ENCODE peak calls at places on chromosomes 11 and 22, in six cellular contexts. G is IMR-90, W is body of pancreas, V is uterus, K is heart left ventricle, C is HCT116. R is an unnamed sample. For H3K27me3, the result is how much of the 10 kb centered on the place peaks cover.

GRCh38 chr11:1882265-1883238 is 9.1 kb downstream of the PRR33 start:
- DNase-seq in G (peak), W (peak), V (peak), K (peak), C (peak), R (peak)

GRCh38 chr11:110367571-110367970 is 62.2 kb upstream of the FDX1 start:
- DNase-seq in G (no peak), W (no peak), V (no peak), K (no peak), C (no peak), R (no peak)

GRCh38 chr11:35006389-35007128 is 90.1 kb downstream of the PDHX start:
- DNase-seq in G (peak), W (no peak), V (no peak), K (no peak), C (no peak), R (no peak)

GRCh38 chr22:19932367-19933206 is 9.0 kb upstream of the COMT start:
- DNase-seq in G (no peak), W (no peak), V (no peak), K (no peak), C (no peak), R (peak)

GRCh38 chr11:75583710-75584658 is 21.9 kb downstream of the SERPINH1 start:
- DNase-seq in G (peak), W (peak), V (peak), K (peak), C (no peak), R (no peak)

GRCh38 chr11:59754494-59754858 is 700 bp upstream of the STX3 start:
- DNase-seq in G (peak), W (peak), V (no peak), K (peak), C (no peak), R (no peak)

GRCh38 chr11:68040121-68040956 is 1.5 kb downstream of the TCIRG1 start:
- DNase-seq in G (peak), W (peak), V (peak), K (peak), C (no peak), R (peak)

GRCh38 chr11:350723-351255 is 18.5 kb upstream of the B4GALNT4 start:
- DNase-seq in G (no peak), W (no peak), V (peak), K (no peak), C (no peak), R (no peak)

GRCh38 chr11:68751331-68751856 is at the start of gene TESMIN:
- DNase-seq in G (peak), W (peak), V (peak), K (peak), C (peak), R (peak)

GRCh38 chr11:47494996-47495855 is 46.3 kb upstream of the RAPSN start:
- DNase-seq in G (peak), W (no peak), V (no peak), K (no peak), C (no peak), R (no peak)

GRCh38 chr11:65873280-65874156 is 918 bp upstream of the EFEMP2 start:
- DNase-seq in G (peak), W (peak), V (peak), K (peak), C (peak), R (peak)
- TF ChIP-seq POLR2A in G (peak), W (peak), V (peak), K (peak), C (no peak), R (peak)

GRCh38 chr11:128620306-128621175 is 33.2 kb upstream of the ETS1 start:
- DNase-seq in G (peak), W (no peak), V (no peak), K (no peak), C (no peak), R (no peak)
- H3K27me3 ChIP-seq in G (under half), W (under half), V (under half), K (under half), C (under half), R (under half)

DNA sequence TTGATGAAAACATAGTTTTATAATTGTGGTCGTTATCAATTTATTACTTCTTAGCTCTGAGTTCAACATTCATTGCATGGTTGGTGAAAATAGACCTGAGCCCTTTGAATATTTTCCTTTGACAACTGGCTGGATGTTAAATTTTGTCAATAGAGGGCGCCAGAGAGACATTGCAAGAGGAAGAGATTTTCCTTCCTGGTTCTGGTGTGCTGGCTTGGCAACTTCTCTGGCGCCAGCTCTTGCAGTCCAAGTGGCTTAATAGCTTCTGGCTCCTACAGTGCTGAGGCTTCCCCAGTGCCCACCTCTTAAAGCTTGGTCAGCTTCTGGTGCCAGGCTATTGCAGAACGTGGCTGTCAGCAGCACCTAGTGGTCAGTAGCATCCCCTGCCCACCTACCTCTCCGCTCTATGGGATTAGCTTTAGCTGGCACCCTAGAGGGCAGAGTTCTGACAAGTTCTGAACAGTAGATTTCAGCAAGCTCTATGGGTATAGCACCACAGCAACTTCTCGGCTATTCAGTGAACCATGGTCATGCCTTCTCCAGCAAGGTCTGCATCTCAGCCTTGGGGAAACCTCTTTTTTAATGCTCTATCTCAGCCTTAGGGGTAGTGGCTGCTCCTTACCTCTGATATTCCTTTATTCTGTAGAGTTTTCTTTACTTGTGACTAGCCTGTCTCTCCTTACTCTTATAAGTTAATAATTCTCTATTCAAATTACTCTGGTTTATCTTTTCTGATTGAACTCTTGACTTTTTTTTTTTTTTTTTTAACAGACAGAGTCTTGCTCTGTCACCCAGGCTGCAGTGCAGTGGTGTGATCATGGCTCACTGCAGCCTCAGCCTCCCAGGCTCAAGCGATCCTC is 59.4 kb downstream of the ACER3 start:
- DNase-seq in G (peak), W (peak), V (peak), K (peak), C (peak), R (peak)
- TF ChIP-seq POLR2A in G (no peak), W (no peak), V (no peak), K (no peak), C (no peak), R (no peak)

GRCh38 chr11:124892131-124892530 is 5.5 kb downstream of the ROBO4 start:
- DNase-seq in G (no peak), W (no peak), V (no peak), K (no peak), C (no peak), R (no peak)
- H3K27me3 ChIP-seq in G (under half), W (under half), V (under half), K (under half), C (under half), R (under half)

DNA sequence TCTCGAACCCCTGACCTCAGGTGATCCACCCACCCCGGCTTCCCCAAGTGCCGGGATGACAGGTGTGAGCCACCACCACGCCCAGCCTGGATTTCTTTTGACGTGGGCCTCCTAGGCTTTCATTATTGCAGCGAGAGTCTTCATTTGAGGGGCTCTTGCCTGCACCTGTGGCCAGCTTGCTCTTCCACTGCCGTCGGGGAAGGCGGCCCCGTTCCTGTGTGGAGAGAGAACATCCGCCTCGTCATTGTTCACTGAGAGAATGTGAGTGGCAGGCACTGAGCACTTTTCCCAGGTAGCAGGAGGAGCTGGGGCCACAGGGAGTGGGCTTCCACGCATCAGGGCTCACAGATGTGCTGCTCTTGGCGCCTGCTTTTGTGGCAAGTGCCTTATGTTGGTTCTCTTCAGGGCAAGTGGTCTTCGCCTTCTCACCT is 365.0 kb downstream of the TBC1D22A start:
- DNase-seq in G (no peak), W (no peak), V (no peak), K (no peak), C (no peak), R (no peak)
- TF ChIP-seq POLR2A in G (no peak), W (no peak), V (no peak), K (no peak), C (no peak), R (no peak)

DNA sequence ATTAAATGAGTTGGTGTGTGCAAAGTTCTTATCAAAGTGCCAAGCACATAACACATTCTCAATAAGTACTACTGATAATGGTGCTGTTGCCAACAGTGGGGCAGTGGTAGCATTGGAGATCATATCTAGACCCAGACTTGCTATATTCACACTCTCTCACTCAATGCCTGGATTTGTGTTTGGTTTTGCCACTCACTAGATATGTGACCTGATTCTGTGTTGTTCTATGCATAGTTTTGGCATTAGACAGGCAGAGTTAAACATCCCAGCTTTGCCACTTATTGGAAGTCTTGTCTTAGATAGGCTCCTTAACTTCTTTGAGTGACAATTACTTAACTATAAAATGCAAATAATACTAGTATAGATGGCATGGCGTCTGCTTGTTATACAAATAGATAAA is 642.5 kb upstream of the CCDC179 start:
- DNase-seq in G (peak), W (no peak), V (no peak), K (no peak), C (no peak), R (no peak)
- H3K27me3 ChIP-seq in G (under half), W (under half), V (under half), K (under half), C (under half), R (under half)

GRCh38 chr11:10750838-10751580 is at the start of gene CTR9:
- DNase-seq in G (peak), W (peak), V (peak), K (peak), C (peak), R (peak)
- TF ChIP-seq POLR2A in G (peak), W (peak), V (peak), K (no peak), C (peak), R (peak)

DNA sequence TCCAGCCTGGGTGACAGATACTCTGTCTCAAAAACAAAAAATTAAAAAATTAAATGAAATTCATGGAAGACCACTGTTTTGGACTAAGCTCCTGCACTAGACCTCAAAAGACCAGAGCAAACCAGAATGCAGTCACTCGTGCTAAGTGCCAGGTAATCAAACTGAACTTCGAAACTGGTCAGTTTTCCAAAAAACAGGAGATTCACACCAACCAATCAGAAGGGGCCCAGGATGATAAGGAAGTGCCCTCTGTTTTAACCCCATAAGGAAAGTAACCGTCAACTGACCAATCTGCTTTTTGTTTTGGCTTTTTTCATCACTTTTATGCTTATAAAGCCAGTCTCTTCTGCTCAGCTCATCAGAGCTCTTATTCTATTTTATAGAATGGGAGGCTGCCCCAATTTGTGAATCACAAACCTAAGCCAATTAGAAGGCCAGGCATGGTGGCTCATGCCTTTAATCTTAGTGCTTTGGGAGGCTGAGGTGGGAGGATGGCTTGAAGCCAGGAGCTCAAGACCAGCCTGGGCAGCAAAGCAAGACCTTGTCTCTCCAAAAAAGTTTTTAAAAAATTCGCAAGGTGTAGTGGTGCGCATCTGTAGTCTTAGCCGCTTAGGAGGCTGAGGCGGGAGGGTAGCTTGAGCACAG is 10.1 kb upstream of the TOP3B start:
- DNase-seq in G (no peak), W (no peak), V (no peak), K (no peak), C (no peak), R (no peak)
- H3K27me3 ChIP-seq in G (half or more), W (under half), V (under half), K (under half), C (under half), R (under half)

DNA sequence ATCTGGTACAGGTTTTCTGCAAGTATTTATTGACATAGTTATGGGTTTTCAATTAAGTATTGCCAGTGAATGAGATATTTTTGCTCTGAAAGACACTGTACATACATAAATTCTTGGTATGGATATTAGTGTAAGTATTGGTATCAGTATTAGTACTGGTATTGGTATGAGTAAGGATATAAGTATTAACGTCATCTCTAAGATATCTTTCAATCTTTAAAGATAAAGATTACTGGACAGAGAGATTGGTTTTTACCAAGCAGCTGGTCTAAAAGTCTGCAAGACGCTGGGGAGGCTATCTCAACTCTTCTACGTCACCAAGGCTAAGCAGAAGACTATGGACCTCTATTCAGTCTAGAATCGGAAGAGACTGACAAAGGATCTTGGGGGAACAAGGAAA is 234.5 kb downstream of the NXPE2 start:
- DNase-seq in G (no peak), W (no peak), V (no peak), K (no peak), C (no peak), R (no peak)
- TF ChIP-seq POLR2A in G (no peak), W (no peak), V (no peak), K (no peak), C (no peak), R (no peak)

R was measured in right lobe of liver.